ENCODE peak calls at places on chromosomes 7 and 10, in ten cellular contexts. T is colonic mucosa; Q is MM.1S; H is nucleus accumbens; C is renal cortical epithelial cell; P is DMS153; Y is KG1; F is T-helper 2 cell treated with Interferon-gamma antibody and Interleukin-4, amounts not matched to agents 5 μg/mL and 100 μg/mL, for 36 hours; U is activated CD4-positive, alpha-beta T cell treated with anti-CD3 and anti-CD28 coated beads, Interleukin-2, amount 10 ng/mL, durations not matched to agents 7 days and 5 days; X is fibroblast of mammary gland. O is an unnamed sample.

GRCh38 chr10:7285545-7286322 is 125.1 kb downstream of the SFMBT2 start:
- DNase-seq in T (no peak), Q (no peak), H (no peak), C (no peak), P (no peak), Y (no peak), F (no peak), U (no peak), X (no peak), O (no peak)

GRCh38 chr7:10022957-10023356 is 950.7 kb upstream of the PHF14 start:
- DNase-seq in T (no peak), Q (no peak), H (peak; percentile 2), C (peak; percentile 1), P (peak; percentile 40), Y (no peak), F (no peak), U (no peak), X (no peak), O (peak; percentile 9)

GRCh38 chr7:149226840-149227494 is 12.5 kb upstream of the ZNF212 start:
- DNase-seq in T (no peak), Q (no peak), H (no peak), C (no peak), P (no peak), Y (no peak), F (no peak), U (no peak), X (peak; percentile 41), O (no peak)

GRCh38 chr10:110885932-110886674 is 14.4 kb downstream of the PDCD4 start:
- DNase-seq in T (no peak), Q (no peak), H (no peak), C (no peak), P (no peak), Y (no peak), F (no peak), U (no peak), X (no peak), O (no peak)

GRCh38 chr7:28626191-28626590 is 213.9 kb downstream of the CREB5 start:
- DNase-seq in T (no peak), Q (no peak), H (no peak), C (no peak), P (no peak), Y (no peak), F (no peak), U (no peak), X (peak; percentile 56), O (no peak)

GRCh38 chr7:90680496-90680895 is 84.4 kb downstream of the CDK14 start:
- DNase-seq in T (no peak), Q (no peak), H (no peak), C (no peak), P (no peak), Y (no peak), F (no peak), U (no peak), X (no peak), O (no peak)

GRCh38 chr7:51430480-51431086 is 114.0 kb upstream of the COBL start:
- DNase-seq in T (peak; percentile 68), Q (peak; percentile 73), H (peak; percentile 52), C (peak; percentile 22), P (peak; percentile 56), Y (peak; percentile 42), F (peak; percentile 20), U (peak; percentile 63), X (peak; percentile 34), O (peak; percentile 22)

GRCh38 chr10:49608925-49609282 is 1.2 kb upstream of the SLC18A3 start:
- DNase-seq in T (no peak), Q (no peak), H (no peak), C (no peak), P (no peak), Y (no peak), F (no peak), U (no peak), X (no peak), O (no peak)

GRCh38 chr7:159000859-159001435 is 143.7 kb downstream of the VIPR2 start:
- DNase-seq in T (no peak), Q (no peak), H (no peak), C (no peak), P (no peak), Y (no peak), F (no peak), U (no peak), X (no peak), O (no peak)

GRCh38 chr10:129365767-129366400 is 101.2 kb upstream of the MGMT start:
- DNase-seq in T (no peak), Q (no peak), H (no peak), C (no peak), P (no peak), Y (no peak), F (no peak), U (no peak), X (no peak), O (no peak)

GRCh38 chr10:74189999-74190421 is 39.0 kb downstream of the ADK start:
- DNase-seq in T (no peak), Q (peak; percentile 58), H (no peak), C (peak; percentile 95), P (no peak), Y (peak; percentile 40), F (no peak), U (peak; percentile 43), X (peak; percentile 95), O (no peak)

GRCh38 chr10:104098360-104098925 is 12.8 kb upstream of the COL17A1 start:
- DNase-seq in T (no peak), Q (no peak), H (no peak), C (no peak), P (no peak), Y (no peak), F (no peak), U (no peak), X (peak; percentile 16), O (no peak)

GRCh38 chr10:62577666-62578291 is 203.6 kb downstream of the ZNF365 start:
- DNase-seq in T (no peak), Q (no peak), H (no peak), C (no peak), P (no peak), Y (no peak), F (no peak), U (no peak), X (peak; percentile 70), O (no peak)

GRCh38 chr7:95798401-95798930 is 26.1 kb downstream of the DYNC1I1 start:
- DNase-seq in T (no peak), Q (no peak), H (no peak), C (no peak), P (peak; percentile 85), Y (no peak), F (no peak), U (no peak), X (peak; percentile 1), O (no peak)

GRCh38 chr7:151062399-151063211 is 3.2 kb downstream of the SLC4A2 start:
- DNase-seq in T (peak; percentile 90), Q (no peak), H (no peak), C (peak; percentile 91), P (peak; percentile 1), Y (no peak), F (no peak), U (no peak), X (peak; percentile 75), O (no peak)

GRCh38 chr10:96249264-96249663 is 22.1 kb downstream of the BLNK start:
- DNase-seq in T (no peak), Q (no peak), H (no peak), C (no peak), P (no peak), Y (no peak), F (no peak), U (no peak), X (no peak), O (no peak)

GRCh38 chr10:9297580-9297979 is 1243.1 kb downstream of the GATA3 start:
- DNase-seq in T (no peak), Q (no peak), H (no peak), C (no peak), P (no peak), Y (no peak), F (no peak), U (no peak), X (no peak), O (no peak)

GRCh38 chr7:111855842-111856227 is 293.5 kb upstream of the IMMP2L start:
- DNase-seq in T (no peak), Q (no peak), H (peak; percentile 51), C (peak; percentile 10), P (no peak), Y (no peak), F (no peak), U (no peak), X (peak; percentile 25), O (no peak)

GRCh38 chr10:131815366-131816156 is 85.2 kb upstream of the PPP2R2D start:
- DNase-seq in T (no peak), Q (no peak), H (no peak), C (no peak), P (no peak), Y (no peak), F (no peak), U (no peak), X (no peak), O (no peak)

GRCh38 chr10:6579904-6580278 is at the start of gene PRKCQ:
- DNase-seq in T (peak; percentile 40), Q (no peak), H (no peak), C (no peak), P (no peak), Y (no peak), F (no peak), U (no peak), X (no peak), O (no peak)

GRCh38 chr7:5766321-5766761 is 15.1 kb downstream of the RNF216 start:
- DNase-seq in T (no peak), Q (no peak), H (no peak), C (peak; percentile 34), P (no peak), Y (no peak), F (no peak), U (no peak), X (peak; percentile 54), O (no peak)

GRCh38 chr10:132176647-132177046 is 10.1 kb upstream of the DPYSL4 start:
- DNase-seq in T (no peak), Q (no peak), H (no peak), C (no peak), P (no peak), Y (no peak), F (no peak), U (no peak), X (no peak), O (no peak)

GRCh38 chr10:74113546-74113945 is 37.1 kb downstream of the AP3M1 start:
- DNase-seq in T (no peak), Q (no peak), H (no peak), C (peak; percentile 70), P (no peak), Y (no peak), F (no peak), U (no peak), X (peak; percentile 25), O (no peak)

GRCh38 chr7:134364619-134365037 is 47.9 kb upstream of the SLC35B4 start:
- DNase-seq in T (no peak), Q (no peak), H (no peak), C (peak; percentile 95), P (no peak), Y (no peak), F (no peak), U (no peak), X (peak; percentile 81), O (no peak)

GRCh38 chr7:134442441-134443220 is 16.3 kb downstream of the AKR1B1 start:
- DNase-seq in T (no peak), Q (no peak), H (no peak), C (no peak), P (no peak), Y (no peak), F (no peak), U (no peak), X (no peak), O (no peak)

GRCh38 chr10:80443531-80443974 is 10.6 kb upstream of the TSPAN14 start:
- DNase-seq in T (peak; percentile 32), Q (peak; percentile 11), H (no peak), C (peak; percentile 51), P (no peak), Y (peak; percentile 15), F (no peak), U (peak; percentile 53), X (no peak), O (no peak)

GRCh38 chr10:93703066-93703465 is 674 bp upstream of the FRA10AC1 start:
- DNase-seq in T (peak; percentile 21), Q (no peak), H (peak; percentile 47), C (no peak), P (peak; percentile 5), Y (no peak), F (no peak), U (peak; percentile 12), X (peak; percentile 7), O (no peak)

O was measured in hypothalamus.